ENCODE peak calls at places on chromosome 20, in ten cellular contexts. Q, C, L, Y, T, E, Z, P, R and V are unnamed samples.

GRCh38 chr20:14711681-14712080 is 374.3 kb upstream of the FLRT3 start:
- DNase-seq in Q (no peak), C (no peak), L (no peak), Y (no peak), T (no peak), E (no peak), Z (no peak), P (no peak), R (peak; percentile 50), V (no peak)

GRCh38 chr20:6333110-6333509 is 210.3 kb upstream of the FERMT1 start:
- DNase-seq in Q (no peak), C (no peak), L (no peak), Y (no peak), T (no peak), E (no peak), Z (no peak), P (no peak), R (no peak), V (no peak)

GRCh38 chr20:13492001-13492480 is 146.7 kb downstream of the TASP1 start:
- DNase-seq in Q (no peak), C (no peak), L (no peak), Y (no peak), T (peak; percentile 4), E (peak; percentile 19), Z (no peak), P (no peak), R (peak; percentile 89), V (no peak)

GRCh38 chr20:31484001-31484400 is 8.9 kb downstream of the REM1 start:
- DNase-seq in Q (no peak), C (no peak), L (no peak), Y (no peak), T (no peak), E (no peak), Z (no peak), P (no peak), R (peak; percentile 96), V (peak; percentile 42)

GRCh38 chr20:57102566-57102965 is 163.9 kb downstream of the BMP7 start:
- DNase-seq in Q (no peak), C (no peak), L (no peak), Y (no peak), T (no peak), E (no peak), Z (no peak), P (no peak), R (no peak), V (no peak)

GRCh38 chr20:605237-605636 is 4.9 kb downstream of the TCF15 start:
- DNase-seq in Q (no peak), C (no peak), L (no peak), Y (no peak), T (no peak), E (no peak), Z (no peak), P (no peak), R (peak; percentile 40), V (no peak)

GRCh38 chr20:10634683-10635411 is 39.0 kb downstream of the JAG1 start:
- DNase-seq in Q (no peak), C (no peak), L (no peak), Y (no peak), T (no peak), E (no peak), Z (no peak), P (no peak), R (no peak), V (no peak)

GRCh38 chr20:1844723-1845523 is 50.3 kb upstream of the SIRPA start:
- DNase-seq in Q (peak; percentile 78), C (peak; percentile 75), L (peak; percentile 44), Y (peak; percentile 35), T (peak; percentile 12), E (no peak), Z (no peak), P (peak; percentile 81), R (no peak), V (peak; percentile 89)

GRCh38 chr20:11849270-11849920 is 68.3 kb upstream of the BTBD3 start:
- DNase-seq in Q (no peak), C (no peak), L (no peak), Y (no peak), T (peak; percentile 38), E (no peak), Z (no peak), P (no peak), R (no peak), V (no peak)

GRCh38 chr20:62516345-62516744 is 40.5 kb upstream of the GATA5 start:
- DNase-seq in Q (no peak), C (no peak), L (no peak), Y (peak; percentile 55), T (no peak), E (no peak), Z (no peak), P (no peak), R (peak; percentile 52), V (no peak)
- TF ChIP-seq CTCF in Q (peak; percentile 19), C (no peak), L (no peak), Y (no peak), T (peak; percentile 25), E (no peak), Z (peak; percentile 15), P (no peak), R (no peak), V (no peak)

GRCh38 chr20:23334111-23334510 is 16.5 kb upstream of the NXT1 start:
- DNase-seq in Q (no peak), C (no peak), L (no peak), Y (no peak), T (no peak), E (no peak), Z (no peak), P (no peak), R (no peak), V (no peak)

GRCh38 chr20:23332467-23332866 is 18.1 kb upstream of the NXT1 start:
- DNase-seq in Q (no peak), C (no peak), L (no peak), Y (no peak), T (no peak), E (no peak), Z (no peak), P (no peak), R (no peak), V (no peak)

GRCh38 chr20:23335521-23335920 is 15.1 kb upstream of the NXT1 start:
- DNase-seq in Q (no peak), C (no peak), L (no peak), Y (no peak), T (no peak), E (no peak), Z (no peak), P (no peak), R (no peak), V (no peak)

GRCh38 chr20:23339986-23340385 is 10.6 kb upstream of the NXT1 start:
- DNase-seq in Q (no peak), C (no peak), L (no peak), Y (no peak), T (no peak), E (no peak), Z (no peak), P (no peak), R (no peak), V (no peak)

DNA sequence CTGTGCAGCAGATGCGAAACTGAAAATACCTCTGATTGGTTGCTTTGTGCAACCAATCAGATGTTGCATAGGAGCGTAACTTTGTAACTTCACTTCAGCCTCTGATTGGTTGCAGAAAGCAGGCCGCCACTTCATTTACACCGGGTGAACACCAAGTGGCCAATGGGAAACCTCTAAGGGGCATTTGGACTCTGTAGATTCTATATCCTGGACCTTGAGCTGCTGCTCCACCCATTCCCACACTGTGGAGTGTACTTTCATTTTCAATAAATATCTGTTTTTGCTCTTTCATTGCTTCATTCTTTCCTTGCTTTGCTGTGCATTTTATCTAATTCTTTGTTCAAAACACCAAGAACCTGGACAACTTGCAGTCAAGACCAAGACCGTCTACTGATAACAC is 14.1 kb upstream of the NXT1 start:
- DNase-seq in Q (no peak), C (no peak), L (no peak), Y (no peak), T (no peak), E (no peak), Z (no peak), P (no peak), R (no peak), V (no peak)
- TF ChIP-seq CTCF in Q (no peak), C (no peak), L (no peak), Y (no peak), T (no peak), E (no peak), Z (no peak), P (no peak), R (no peak), V (no peak)

GRCh38 chr20:3621111-3621510 is 42.1 kb downstream of the GFRA4 start:
- DNase-seq in Q (no peak), C (no peak), L (no peak), Y (no peak), T (no peak), E (peak; percentile 22), Z (peak; percentile 37), P (no peak), R (peak; percentile 61), V (no peak)
- TF ChIP-seq CTCF in Q (no peak), C (no peak), L (no peak), Y (no peak), T (no peak), E (no peak), Z (no peak), P (no peak), R (peak; percentile 43), V (no peak)

GRCh38 chr20:62662422-62662821 is 20.1 kb downstream of the SLCO4A1 start:
- DNase-seq in Q (no peak), C (no peak), L (no peak), Y (no peak), T (no peak), E (no peak), Z (no peak), P (no peak), R (no peak), V (no peak)

GRCh38 chr20:62665153-62665754 is 23.0 kb downstream of the SLCO4A1 start:
- DNase-seq in Q (no peak), C (no peak), L (no peak), Y (no peak), T (no peak), E (no peak), Z (no peak), P (no peak), R (no peak), V (no peak)

GRCh38 chr20:62665826-62666735 is 23.8 kb downstream of the SLCO4A1 start:
- DNase-seq in Q (no peak), C (no peak), L (peak; percentile 44), Y (peak; percentile 37), T (no peak), E (no peak), Z (no peak), P (no peak), R (no peak), V (no peak)

GRCh38 chr20:62663484-62664315 is 21.4 kb downstream of the SLCO4A1 start:
- DNase-seq in Q (no peak), C (no peak), L (no peak), Y (no peak), T (no peak), E (no peak), Z (no peak), P (no peak), R (no peak), V (no peak)

DNA sequence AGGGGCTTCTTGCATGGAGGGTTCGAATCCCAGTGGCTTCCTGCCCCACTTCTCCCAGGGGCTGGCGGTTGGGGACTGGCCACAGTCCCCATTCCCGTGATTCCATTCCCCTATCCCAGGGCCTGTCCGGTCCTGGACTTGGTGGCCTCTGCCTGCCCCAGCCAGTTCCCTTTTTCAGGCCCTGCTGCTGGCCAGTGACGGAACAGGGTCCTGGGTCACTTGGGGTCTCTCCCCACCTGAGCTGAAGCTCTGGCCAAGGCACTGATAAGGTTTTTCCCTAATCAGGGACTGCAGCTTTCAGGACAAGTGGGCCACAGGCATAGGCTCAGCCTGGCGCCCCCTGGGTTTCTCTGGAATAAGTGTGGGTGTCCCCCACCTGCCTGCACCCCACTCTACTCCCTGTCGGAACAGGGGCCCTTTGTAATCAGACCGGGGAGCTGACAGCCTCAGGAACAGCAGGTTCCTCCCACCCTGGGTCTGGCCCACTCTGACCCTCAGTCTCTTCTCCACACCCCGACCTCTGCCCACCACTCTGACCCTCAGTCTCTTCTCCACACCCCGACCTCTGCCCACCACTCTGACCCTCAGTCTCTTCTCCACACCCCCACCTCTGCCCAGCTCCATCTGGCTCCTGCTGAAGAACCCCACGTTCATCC is 22.1 kb downstream of the SLCO4A1 start:
- DNase-seq in Q (no peak), C (no peak), L (no peak), Y (no peak), T (no peak), E (no peak), Z (no peak), P (no peak), R (no peak), V (no peak)
- TF ChIP-seq CTCF in Q (no peak), C (no peak), L (no peak), Y (no peak), T (no peak), E (no peak), Z (no peak), P (no peak), R (no peak), V (no peak)